ENCODE peak calls at places on chromosomes 13 and 19, in seven cellular contexts. B, K, C, I, A, L and T are unnamed samples.

GRCh38 chr19:32351807-32352630 is 6.6 kb downstream of the ZNF507 start:
- DNase-seq in K (no peak), I (no peak), L (no peak), B (no peak), C (no peak), A (no peak), T (no peak)

GRCh38 chr13:29255567-29255966 is 339.9 kb downstream of the SLC7A1 start:
- DNase-seq in A (no peak), B (no peak), C (no peak), I (no peak), L (no peak), K (no peak), T (no peak)

GRCh38 chr13:98509271-98510155 is 67.4 kb downstream of the STK24 start:
- DNase-seq in I (no peak), B (no peak), K (no peak), A (peak; percentile 31), C (no peak), L (no peak), T (peak; percentile 93)

GRCh38 chr19:10112895-10113591 is 1.6 kb downstream of the P2RY11 start:
- DNase-seq in A (no peak), L (peak; percentile 47), B (peak; percentile 86), I (no peak), C (peak; percentile 71), K (peak; percentile 51), T (no peak)

GRCh38 chr13:49053215-49053614 is 77.5 kb downstream of the FNDC3A start:
- DNase-seq in L (no peak), C (no peak), B (no peak), A (no peak), K (no peak), I (no peak), T (no peak)

GRCh38 chr13:44653261-44653660 is 77.1 kb upstream of the TSC22D1 start:
- DNase-seq in L (no peak), K (no peak), A (no peak), I (no peak), C (no peak), B (no peak), T (no peak)

GRCh38 chr19:37763488-37763887 is 15.9 kb downstream of the ZNF573 start:
- DNase-seq in L (no peak), A (no peak), B (no peak), I (no peak), K (no peak), C (no peak), T (no peak)

GRCh38 chr13:43720780-43721397 is 65.9 kb downstream of the ENOX1 start:
- DNase-seq in I (no peak), L (no peak), B (no peak), K (no peak), C (no peak), A (no peak), T (no peak)

GRCh38 chr19:37986048-37986750 is 79.2 kb downstream of the SIPA1L3 start:
- DNase-seq in C (no peak), B (no peak), L (no peak), A (no peak), I (no peak), K (no peak), T (no peak)

GRCh38 chr19:2536461-2536860 is 60.5 kb downstream of the GADD45B start:
- DNase-seq in K (no peak), L (no peak), A (no peak), I (no peak), C (no peak), B (no peak), T (no peak)

GRCh38 chr19:17296976-17297375 is 6.2 kb downstream of the ABHD8 start:
- DNase-seq in K (no peak), C (no peak), I (no peak), L (no peak), A (no peak), B (no peak), T (no peak)

GRCh38 chr19:19535311-19536191 is 2.5 kb upstream of the CILP2 start:
- DNase-seq in B (no peak), K (no peak), L (no peak), A (no peak), I (no peak), C (no peak), T (no peak)

GRCh38 chr13:97944396-97945029 is 9.0 kb upstream of the IPO5 start:
- DNase-seq in A (no peak), K (no peak), I (no peak), C (no peak), L (no peak), B (no peak), T (no peak)

GRCh38 chr13:50512602-50513527 is 330.6 kb downstream of the DLEU7 start:
- DNase-seq in A (no peak), K (no peak), B (no peak), L (peak; percentile 24), I (peak; percentile 80), C (no peak), T (peak; percentile 87)

DNA sequence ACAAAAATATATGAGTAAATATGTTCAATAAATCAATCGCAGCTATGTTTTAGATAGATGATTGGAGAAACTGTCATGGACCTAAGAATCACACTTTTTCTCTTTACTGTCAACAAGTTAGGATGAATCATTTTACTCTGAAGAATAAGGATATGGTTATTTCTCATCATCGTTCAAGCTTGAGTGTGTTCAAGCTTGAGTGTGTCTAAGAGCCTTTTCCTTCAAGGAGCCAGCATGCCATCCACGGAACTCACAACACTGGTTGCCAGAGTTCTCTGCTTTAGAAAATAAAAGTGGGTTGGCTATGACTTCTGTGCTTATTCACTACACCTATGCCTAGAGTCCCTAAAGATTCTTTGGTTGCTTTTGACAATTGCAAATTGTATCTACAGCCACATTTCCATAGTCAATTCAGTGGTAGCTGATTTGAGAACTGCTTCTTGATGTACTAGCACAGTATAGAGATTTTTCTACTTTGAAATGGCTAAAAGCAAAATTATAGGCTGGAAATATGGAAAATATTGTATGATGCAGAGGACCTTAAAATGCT is 58.1 kb upstream of the SCEL start:
- DNase-seq in C (no peak), I (no peak), B (no peak), A (no peak), L (no peak), K (no peak), T (no peak)
- TF ChIP-seq CTCF in C (no peak), I (no peak), B (no peak), A (no peak), L (no peak), K (no peak), T (no peak)

GRCh38 chr13:77016888-77017623 is 9.9 kb downstream of the FBXL3 start:
- DNase-seq in A (no peak), B (no peak), I (no peak), L (no peak), C (no peak), K (no peak), T (no peak)
- TF ChIP-seq CTCF in A (no peak), B (no peak), I (no peak), L (no peak), C (no peak), K (no peak), T (no peak)

GRCh38 chr13:40271931-40272775 is 394.3 kb downstream of the FOXO1 start:
- DNase-seq in K (no peak), L (no peak), C (no peak), B (no peak), A (peak; percentile 64), I (peak; percentile 93), T (peak; percentile 90)
- TF ChIP-seq CTCF in K (no peak), L (no peak), C (no peak), B (no peak), A (no peak), I (no peak), T (no peak)

GRCh38 chr13:114110091-114110829 is 22.2 kb downstream of the RASA3 start:
- DNase-seq in A (peak; percentile 19), I (peak; percentile 70), K (no peak), C (peak; percentile 58), B (peak; percentile 46), L (no peak), T (no peak)
- TF ChIP-seq CTCF in A (no peak), I (no peak), K (no peak), C (no peak), B (no peak), L (no peak), T (no peak)

GRCh38 chr19:57583104-57583520 is 833 bp upstream of the ZIK1 start:
- DNase-seq in B (no peak), A (no peak), L (no peak), K (no peak), I (no peak), C (no peak), T (peak; percentile 80)

GRCh38 chr19:57583521-57584416 is at the start of gene ZIK1:
- DNase-seq in L (peak; percentile 82), C (peak; percentile 94), I (peak; percentile 95), B (peak; percentile 95), K (peak; percentile 76), A (peak; percentile 81), T (peak; percentile 86)

GRCh38 chr19:57576661-57577060 is 2.0 kb downstream of the ZNF416 start:
- DNase-seq in A (no peak), K (no peak), L (no peak), B (no peak), C (no peak), I (no peak), T (no peak)

GRCh38 chr19:57578487-57579205 is at the start of gene ZNF416:
- DNase-seq in C (peak; percentile 93), B (peak; percentile 97), I (peak; percentile 98), K (peak; percentile 88), L (peak; percentile 90), A (peak; percentile 98), T (peak; percentile 99)
- TF ChIP-seq CTCF in C (no peak), B (no peak), I (no peak), K (peak; percentile 29), L (no peak), A (no peak), T (no peak)

GRCh38 chr13:76223565-76223964 is 587.4 kb downstream of the LMO7 start:
- DNase-seq in L (no peak), C (no peak), B (peak; percentile 21), K (no peak), A (no peak), I (no peak), T (no peak)
- TF ChIP-seq CTCF in L (no peak), C (no peak), B (no peak), K (no peak), A (no peak), I (no peak), T (no peak)